ENCODE peak calls at places on chromosome 4, in eight cellular contexts. R is stomach, X is GM12878, N is esophagus muscularis mucosa, P is suprapubic skin, E is sigmoid colon, K is SK-N-SH, Q is H1. S is an unnamed sample.

GRCh38 chr4:123986268-123986798 is 589.7 kb downstream of the SPRY1 start:
- DNase-seq in E (peak), K (no peak), Q (no peak), P (peak), N (no peak), R (no peak), X (no peak), S (peak)

GRCh38 chr4:20195071-20195885 is 56.4 kb upstream of the SLIT2 start:
- DNase-seq in K (no peak), P (no peak), X (no peak), R (no peak), Q (no peak), N (no peak), E (no peak), S (no peak)

GRCh38 chr4:15198070-15198727 is 195.9 kb downstream of the CPEB2 start:
- DNase-seq in E (no peak), R (no peak), K (no peak), P (no peak), N (no peak), X (no peak), Q (no peak), S (no peak)

GRCh38 chr4:128282516-128282915 is 5.1 kb downstream of the PGRMC2 start:
- DNase-seq in Q (no peak), E (no peak), N (no peak), X (no peak), K (no peak), R (no peak), P (no peak), S (no peak)

GRCh38 chr4:154779362-154779947 is 1.6 kb upstream of the RBM46 start:
- DNase-seq in N (no peak), K (peak), P (no peak), E (no peak), X (no peak), Q (no peak), R (no peak), S (no peak)

GRCh38 chr4:25367004-25367621 is 9.9 kb upstream of the ANAPC4 start:
- DNase-seq in P (no peak), N (no peak), Q (no peak), R (no peak), K (peak), E (no peak), X (no peak), S (no peak)

GRCh38 chr4:86358176-86358701 is 1.6 kb downstream of the MAPK10 start:
- DNase-seq in N (no peak), K (no peak), R (no peak), X (no peak), E (no peak), Q (no peak), P (no peak), S (no peak)

GRCh38 chr4:186789671-186790070 is 66.0 kb upstream of the FAT1 start:
- DNase-seq in X (no peak), E (no peak), K (no peak), R (no peak), Q (no peak), N (no peak), P (no peak), S (no peak)

GRCh38 chr4:173076903-173077629 is 91.5 kb upstream of the GALNT7 start:
- DNase-seq in X (no peak), N (no peak), Q (no peak), P (no peak), K (no peak), E (no peak), R (no peak), S (no peak)

GRCh38 chr4:139167774-139168444 is 9.1 kb downstream of the ELF2 start:
- DNase-seq in X (no peak), N (no peak), R (no peak), P (no peak), E (no peak), K (peak), Q (no peak), S (no peak)

GRCh38 chr4:926538-926937 is 5.6 kb downstream of the GAK start:
- DNase-seq in E (no peak), P (no peak), N (no peak), Q (peak), X (no peak), K (peak), R (peak), S (peak)

GRCh38 chr4:16714191-16714590 is 184.3 kb downstream of the LDB2 start:
- DNase-seq in P (no peak), K (no peak), N (no peak), X (no peak), R (no peak), Q (no peak), E (no peak), S (no peak)

GRCh38 chr4:138488527-138488926 is 246.4 kb upstream of the SLC7A11 start:
- DNase-seq in K (no peak), X (no peak), P (no peak), N (no peak), Q (no peak), E (no peak), R (no peak), S (no peak)

GRCh38 chr4:112910109-112910736 is 139.2 kb upstream of the ANK2 start:
- DNase-seq in K (peak), X (no peak), P (no peak), R (no peak), N (no peak), Q (no peak), E (no peak), S (no peak)

GRCh38 chr4:114538012-114538617 is 60.5 kb upstream of the UGT8 start:
- DNase-seq in P (no peak), K (no peak), N (no peak), R (no peak), Q (no peak), E (no peak), X (no peak), S (no peak)

GRCh38 chr4:173490817-173491518 is 39.1 kb downstream of the HAND2 start:
- DNase-seq in K (no peak), R (no peak), E (no peak), Q (no peak), X (no peak), P (no peak), N (peak), S (no peak)

GRCh38 chr4:165743422-165743821 is 129.6 kb upstream of the TLL1 start:
- DNase-seq in R (no peak), P (no peak), E (no peak), X (no peak), K (no peak), Q (no peak), N (no peak), S (no peak)
- H3K27ac ChIP-seq in R (no peak), P (no peak), E (no peak), X (no peak), K (no peak), Q (no peak), N (no peak), S (no peak)

GRCh38 chr4:101037938-101038413 is 309.4 kb downstream of the PPP3CA start:
- DNase-seq in Q (no peak), E (no peak), R (no peak), N (no peak), K (no peak), X (no peak), P (no peak), S (no peak)

GRCh38 chr4:101042847-101043246 is 304.5 kb downstream of the PPP3CA start:
- DNase-seq in R (no peak), P (no peak), N (no peak), E (no peak), K (no peak), X (no peak), Q (no peak), S (no peak)

GRCh38 chr4:101037249-101037648 is 310.1 kb downstream of the PPP3CA start:
- DNase-seq in R (no peak), E (no peak), P (no peak), K (no peak), N (no peak), X (no peak), Q (no peak), S (no peak)

GRCh38 chr4:101040776-101041175 is 306.6 kb downstream of the PPP3CA start:
- DNase-seq in E (no peak), K (no peak), X (no peak), Q (no peak), R (no peak), N (no peak), P (no peak), S (no peak)

GRCh38 chr4:101039367-101039766 is 308.0 kb downstream of the PPP3CA start:
- DNase-seq in K (no peak), Q (no peak), P (no peak), X (no peak), N (no peak), R (no peak), E (no peak), S (no peak)
- TF ChIP-seq EP300 in K (no peak), Q (no peak), P (no peak), X (no peak), N (no peak), R (no peak), E (no peak), S (no peak)

DNA sequence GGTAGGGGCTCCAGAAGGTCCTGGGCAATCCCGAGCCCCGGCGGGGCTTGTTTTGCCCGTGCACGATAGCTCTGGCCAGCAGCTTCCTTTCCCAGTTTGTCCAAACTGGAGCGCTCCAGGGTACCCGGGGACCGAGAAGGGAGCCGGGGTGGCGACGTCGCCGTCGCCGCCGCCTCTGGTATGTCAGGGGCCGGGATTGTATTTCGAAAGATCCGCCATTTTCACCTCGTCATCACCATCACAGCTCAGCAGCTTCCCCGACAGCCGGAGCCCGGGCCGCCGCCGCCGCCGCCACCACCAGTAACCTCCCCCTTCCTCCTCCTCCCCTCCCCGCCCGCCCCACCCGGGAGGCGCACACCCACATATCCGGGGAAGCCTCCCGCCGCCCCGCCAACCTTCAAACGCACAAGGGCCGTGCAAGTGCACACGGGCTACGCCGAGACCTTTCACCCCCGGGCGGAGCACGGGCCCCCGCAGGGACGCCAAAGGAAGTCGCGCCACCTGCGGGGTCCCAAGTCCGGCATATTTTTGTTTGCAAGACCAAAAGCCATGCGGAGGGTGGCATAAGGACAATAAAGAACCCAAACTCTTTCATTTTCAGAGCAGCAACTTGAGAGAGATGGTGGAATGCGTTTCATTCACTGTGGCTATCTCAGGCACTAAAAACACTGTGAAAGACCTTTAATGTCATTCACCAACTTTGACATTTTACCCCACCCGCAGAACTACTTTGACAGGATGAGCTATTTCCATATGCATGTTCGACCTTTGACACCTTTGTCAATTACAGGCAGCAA is at the start of gene LIN54:
- DNase-seq in X (no peak), E (peak), Q (no peak), N (peak), K (peak), P (peak), R (peak), S (peak)
- TF ChIP-seq POLR2AphosphoS5 in X (no peak), E (peak), Q (no peak), N (peak), K (no peak), P (no peak), R (peak), S (peak)

GRCh38 chr4:52982246-52982950 is 120.3 kb downstream of the RASL11B start:
- DNase-seq in E (no peak), P (no peak), Q (no peak), X (no peak), K (peak), N (no peak), R (no peak), S (no peak)

GRCh38 chr4:52979821-52980590 is 117.9 kb downstream of the RASL11B start:
- DNase-seq in R (no peak), P (no peak), X (no peak), K (no peak), N (no peak), E (no peak), Q (no peak), S (no peak)

GRCh38 chr4:52984469-52984868 is 122.4 kb downstream of the RASL11B start:
- DNase-seq in E (no peak), N (no peak), P (no peak), R (no peak), X (no peak), K (no peak), Q (no peak), S (no peak)

GRCh38 chr4:52987401-52988056 is 125.4 kb downstream of the RASL11B start:
- DNase-seq in Q (no peak), K (no peak), N (no peak), E (no peak), R (no peak), X (no peak), P (no peak), S (no peak)

DNA sequence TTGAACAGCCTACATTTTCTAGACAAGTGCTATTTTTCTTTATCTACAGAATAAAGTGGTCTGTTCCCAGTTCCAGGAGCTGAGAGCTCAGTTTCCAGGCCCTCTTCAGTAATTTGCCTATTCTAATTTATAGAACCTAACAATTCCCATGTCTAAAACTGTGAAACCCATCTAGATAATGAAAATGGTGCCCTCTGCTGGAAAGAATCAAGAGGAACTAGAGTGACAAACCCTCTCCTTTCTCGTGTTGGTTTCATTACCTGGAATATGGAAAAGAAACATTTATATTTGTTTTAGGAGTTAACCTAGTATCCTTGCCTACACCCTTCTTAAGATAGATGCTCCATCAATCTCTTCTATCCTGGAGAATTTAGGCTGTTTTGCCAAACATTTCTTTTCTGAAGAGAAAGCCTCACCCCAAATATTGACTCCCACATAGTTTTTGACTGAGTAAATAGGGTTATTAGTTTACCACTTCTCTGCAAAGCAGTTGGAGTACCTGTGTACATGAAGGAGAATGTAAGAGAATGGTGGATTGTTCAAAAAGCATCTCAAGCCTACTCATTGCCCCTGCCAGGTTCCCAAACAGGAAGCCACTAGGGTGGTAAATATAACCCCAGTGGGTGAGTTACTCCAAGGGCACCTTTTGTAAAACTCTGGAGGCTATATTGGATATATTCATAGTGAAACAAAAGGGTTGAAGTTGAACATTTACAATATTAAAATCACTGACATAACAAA is 121.6 kb downstream of the RASL11B start:
- DNase-seq in X (no peak), R (no peak), K (peak), E (no peak), N (no peak), Q (no peak), P (no peak), S (no peak)
- H3K27ac ChIP-seq in X (no peak), R (no peak), K (no peak), E (no peak), N (no peak), Q (no peak), P (no peak), S (no peak)

DNA sequence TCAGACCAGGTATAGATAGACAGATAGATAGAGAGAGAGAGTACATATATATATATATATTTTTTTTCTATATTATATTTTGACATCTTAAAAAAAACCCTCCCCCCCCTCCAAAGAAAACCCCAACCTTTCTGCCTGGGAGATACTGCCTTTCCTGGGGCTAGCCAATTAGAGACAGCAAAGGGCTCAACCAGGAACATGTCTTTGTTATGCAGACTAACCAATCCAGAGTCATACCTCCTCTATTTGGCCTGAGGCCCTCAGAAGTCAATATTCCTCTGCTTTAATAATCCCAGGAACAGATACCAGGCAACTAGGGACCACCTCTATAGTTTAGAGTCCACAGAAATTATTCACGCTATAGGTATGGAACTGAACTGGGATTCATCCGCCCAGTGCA is 135.6 kb upstream of the MAD2L1 start:
- DNase-seq in X (no peak), P (no peak), K (no peak), N (no peak), Q (no peak), R (no peak), E (no peak), S (no peak)
- TF ChIP-seq EP300 in X (no peak), P (no peak), K (no peak), N (no peak), Q (no peak), R (no peak), E (no peak), S (no peak)

GRCh38 chr4:119103263-119103662 is 32.4 kb upstream of the MYOZ2 start:
- DNase-seq in R (no peak), K (no peak), E (peak), P (peak), N (no peak), Q (no peak), X (no peak), S (peak)
- TF ChIP-seq POLR2AphosphoS5 in R (peak), K (peak), E (peak), P (no peak), N (peak), Q (no peak), X (no peak), S (peak)

DNA sequence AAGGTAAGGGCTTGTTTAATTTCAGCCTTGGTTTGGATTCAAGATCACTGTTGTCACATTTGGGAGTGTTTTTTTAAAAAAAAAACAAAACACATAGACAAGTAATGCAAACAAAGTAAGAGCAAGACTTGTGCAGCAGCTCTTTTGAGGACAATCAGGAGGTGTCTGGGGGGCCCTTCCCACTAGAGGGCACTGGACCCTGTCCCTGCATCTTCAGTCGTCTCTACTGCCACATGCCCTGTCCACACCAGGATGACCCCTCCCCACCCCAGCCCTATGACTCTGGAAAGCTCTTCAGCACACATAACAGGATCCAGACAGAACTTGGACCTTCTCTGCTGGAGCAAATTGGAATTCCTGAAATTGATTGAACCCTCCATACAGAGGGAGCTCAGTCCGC is 71.0 kb downstream of the USP46 start:
- DNase-seq in Q (peak), N (peak), K (peak), R (no peak), E (no peak), X (no peak), P (no peak), S (peak)
- H3K27ac ChIP-seq in Q (no peak), N (no peak), K (no peak), R (no peak), E (no peak), X (no peak), P (no peak), S (no peak)

GRCh38 chr4:108427946-108428345 is 192.4 kb upstream of the RPL34 start:
- DNase-seq in Q (no peak), N (no peak), E (no peak), P (no peak), K (no peak), R (no peak), X (no peak), S (no peak)
- TF ChIP-seq EP300 in Q (no peak), N (no peak), E (no peak), P (no peak), K (no peak), R (no peak), X (no peak), S (no peak)

DNA sequence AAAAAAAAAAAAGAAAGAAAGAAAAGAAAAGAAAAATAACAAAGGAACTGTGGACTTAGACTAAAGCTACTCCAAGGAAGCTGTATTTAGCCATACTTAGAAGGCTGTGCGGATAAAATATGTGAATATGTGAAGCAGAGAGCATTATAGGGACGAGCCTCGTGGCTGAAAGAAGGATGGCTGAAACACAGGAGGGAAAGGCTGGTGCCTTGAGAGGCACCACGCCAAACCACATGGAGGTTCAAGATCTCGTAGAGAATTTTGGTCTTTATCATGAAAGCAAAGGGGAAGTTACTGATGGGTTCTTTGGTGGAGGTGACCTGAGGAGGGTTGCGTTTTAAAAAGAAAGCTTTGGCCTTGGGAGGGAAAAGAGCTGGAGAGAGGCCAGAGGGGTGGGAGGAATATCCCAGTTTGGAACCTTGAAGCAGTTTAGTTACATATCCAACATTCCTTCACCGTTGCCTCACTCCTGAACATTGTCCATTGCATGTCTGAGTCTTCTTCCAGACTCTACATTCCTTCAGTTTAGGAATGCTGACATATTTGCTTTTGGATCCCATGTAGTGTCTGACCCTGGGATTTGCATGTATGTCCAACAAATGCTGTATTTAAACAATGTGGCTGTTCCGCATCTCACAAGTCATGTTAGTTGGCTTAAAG is 82.5 kb downstream of the CPE start:
- DNase-seq in Q (no peak), X (no peak), N (no peak), E (no peak), K (no peak), P (no peak), R (no peak), S (no peak)
- TF ChIP-seq POLR2AphosphoS5 in Q (no peak), X (no peak), N (no peak), E (no peak), K (no peak), P (no peak), R (no peak), S (no peak)

S was measured in transverse colon.